ENCODE peak calls at places on chromosomes 3 and 15, in five cellular contexts. Q is GM23248, N is IMR-90, Z is body of pancreas, J is MM.1S. W is an unnamed sample.

GRCh38 chr3:18827664-18828063 is 320.6 kb upstream of the KCNH8 start:
- DNase-seq in Q (no peak), N (no peak), Z (no peak), J (no peak), W (no peak)

GRCh38 chr15:32651229-32651837 is 9.8 kb downstream of the SCG5 start:
- DNase-seq in Q (peak; percentile 86), N (peak; percentile 73), Z (peak; percentile 60), J (peak; percentile 70), W (peak; percentile 81)

GRCh38 chr15:24627443-24627842 is 48.1 kb upstream of the NPAP1 start:
- DNase-seq in Q (no peak), N (no peak), Z (no peak), J (no peak), W (no peak)

GRCh38 chr15:76158250-76158649 is 98.5 kb downstream of the TMEM266 start:
- DNase-seq in Q (no peak), N (no peak), Z (no peak), J (no peak), W (no peak)

GRCh38 chr15:67146214-67146613 is 80.8 kb downstream of the SMAD3 start:
- DNase-seq in Q (peak; percentile 92), N (peak; percentile 93), Z (peak; percentile 84), J (no peak), W (no peak)

GRCh38 chr15:81106560-81106959 is 27.5 kb upstream of the CFAP161 start:
- DNase-seq in Q (peak; percentile 90), N (peak; percentile 87), Z (peak; percentile 77), J (peak; percentile 74), W (peak; percentile 46)

GRCh38 chr15:53266176-53266575 is 476.0 kb upstream of the ONECUT1 start:
- DNase-seq in Q (no peak), N (no peak), Z (no peak), J (no peak), W (no peak)

GRCh38 chr3:144036498-144036897 is 64.9 kb downstream of the DIPK2A start:
- DNase-seq in Q (no peak), N (no peak), Z (no peak), J (no peak), W (no peak)

GRCh38 chr3:4748701-4749378 is 230.4 kb upstream of the BHLHE40 start:
- DNase-seq in Q (no peak), N (no peak), Z (no peak), J (no peak), W (no peak)

GRCh38 chr3:27726240-27726639 is 4.1 kb upstream of the EOMES start:
- DNase-seq in Q (no peak), N (no peak), Z (no peak), J (no peak), W (no peak)

GRCh38 chr3:197417896-197418618 is 119.6 kb upstream of the DLG1 start:
- DNase-seq in Q (peak; percentile 29), N (no peak), Z (no peak), J (no peak), W (peak; percentile 47)

GRCh38 chr15:70376031-70376928 is 278.6 kb upstream of the TLE3 start:
- DNase-seq in Q (no peak), N (no peak), Z (no peak), J (no peak), W (peak; percentile 68)

GRCh38 chr15:36808401-36809160 is 229.2 kb downstream of the CDIN1 start:
- DNase-seq in Q (no peak), N (peak; percentile 25), Z (peak; percentile 61), J (no peak), W (no peak)

GRCh38 chr3:45387636-45388348 is 584 bp upstream of the LARS2 start:
- DNase-seq in Q (no peak), N (no peak), Z (no peak), J (peak; percentile 9), W (peak; percentile 55)

GRCh38 chr15:60370804-60371700 is 26.7 kb downstream of the ANXA2 start:
- DNase-seq in Q (peak; percentile 100), N (peak; percentile 99), Z (peak; percentile 70), J (no peak), W (no peak)

GRCh38 chr3:59981377-59981776 is 931.6 kb upstream of the CFAP20DC start:
- DNase-seq in Q (no peak), N (no peak), Z (no peak), J (no peak), W (no peak)

DNA sequence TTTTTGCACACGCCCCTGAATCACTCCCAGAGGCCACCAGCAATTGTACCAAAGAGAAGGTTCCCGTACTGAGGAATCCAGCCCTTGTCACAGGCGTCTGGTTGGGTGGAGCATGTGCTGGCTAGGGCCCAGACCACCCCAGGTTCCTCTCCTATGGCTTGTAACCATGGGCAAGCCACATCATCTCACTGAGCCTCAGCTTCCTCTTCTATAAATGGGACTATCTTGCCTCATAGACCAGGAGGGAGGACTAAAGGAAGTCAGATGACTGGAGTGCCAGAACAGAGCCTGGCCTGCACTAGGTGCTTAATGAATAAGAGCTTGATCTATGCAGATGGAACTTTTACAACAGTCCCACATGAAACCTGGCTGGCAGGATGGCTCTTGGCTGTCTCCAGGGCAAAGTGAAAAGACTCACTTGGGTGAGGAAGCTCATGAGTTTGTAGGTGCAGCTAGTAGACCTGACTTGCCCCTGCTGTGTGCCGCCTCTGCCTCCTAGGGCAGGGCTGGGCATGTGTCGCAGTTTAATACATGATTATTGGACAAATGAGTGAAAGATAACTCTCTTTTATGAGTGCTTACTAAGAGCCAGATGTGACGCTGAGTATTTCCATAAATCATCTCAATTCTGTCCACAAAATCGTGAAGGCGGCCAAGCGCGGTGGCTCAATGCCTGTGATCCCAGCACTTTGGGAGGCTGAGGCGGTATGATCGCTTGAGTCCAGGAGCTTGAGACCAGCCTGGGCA is 29.3 kb downstream of the CTSH start:
- DNase-seq in Q (peak; percentile 52), N (no peak), Z (no peak), J (no peak), W (peak; percentile 9)
- H3K36me3 ChIP-seq in Q (peaks cover 48% of the 10 kb centered on the region), N (peaks cover 46% of the 10 kb centered on the region), Z (peaks cover 8% of the 10 kb centered on the region), J (no peaks in the 10 kb centered on the region), W (peaks cover 9% of the 10 kb centered on the region)

GRCh38 chr3:121660356-121661171 is at the start of gene HCLS1:
- DNase-seq in Q (peak; percentile 66), N (no peak), Z (peak; percentile 18), J (peak; percentile 88), W (no peak)

GRCh38 chr3:121662742-121663141 is 2.0 kb upstream of the HCLS1 start:
- DNase-seq in Q (no peak), N (no peak), Z (no peak), J (no peak), W (no peak)

GRCh38 chr3:121663171-121663847 is 2.6 kb upstream of the HCLS1 start:
- DNase-seq in Q (no peak), N (no peak), Z (peak; percentile 25), J (no peak), W (no peak)

GRCh38 chr3:121658716-121659435 is 1.8 kb downstream of the HCLS1 start:
- DNase-seq in Q (no peak), N (no peak), Z (no peak), J (no peak), W (no peak)

DNA sequence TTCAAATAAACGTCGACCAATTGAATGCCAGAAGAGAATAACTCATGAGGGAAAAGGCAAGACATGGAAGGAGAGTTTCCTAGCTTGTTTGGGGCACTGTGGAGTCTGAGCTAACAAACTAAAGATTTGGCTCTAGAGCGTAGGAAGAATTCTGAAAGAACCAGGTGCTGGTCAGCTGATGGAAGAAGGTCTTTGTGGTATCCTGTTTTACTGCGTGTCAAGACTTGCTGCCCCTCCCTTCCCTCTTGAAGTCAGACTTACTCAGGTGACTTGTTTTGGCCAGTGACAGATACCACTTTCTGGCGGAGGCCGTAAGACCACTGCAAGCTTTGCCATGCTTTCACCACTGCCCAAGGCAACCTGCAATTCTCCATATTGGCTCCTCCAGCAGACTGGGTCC is 673 bp upstream of the HCLS1 start:
- DNase-seq in Q (no peak), N (no peak), Z (no peak), J (peak; percentile 94), W (no peak)
- H3K4me3 ChIP-seq in Q (no peak overlapping the region), N (no peak overlapping the region), Z (no peak overlapping the region), J (peak overlapping the region; percentile 74), W (no peak overlapping the region)

GRCh38 chr15:56076651-56077050 is 83.2 kb upstream of the NEDD4 start:
- DNase-seq in Q (no peak), N (no peak), Z (no peak), J (no peak), W (no peak)

GRCh38 chr15:56086566-56086965 is 93.2 kb upstream of the NEDD4 start:
- DNase-seq in Q (no peak), N (no peak), Z (no peak), J (no peak), W (no peak)

GRCh38 chr15:56077071-56077470 is 83.7 kb upstream of the NEDD4 start:
- DNase-seq in Q (no peak), N (no peak), Z (no peak), J (no peak), W (no peak)

GRCh38 chr15:56082263-56082761 is 88.9 kb upstream of the NEDD4 start:
- DNase-seq in Q (no peak), N (no peak), Z (no peak), J (no peak), W (no peak)
- H3K27me3 ChIP-seq in Q (no peaks in the 10 kb centered on the region), N (no peaks in the 10 kb centered on the region), Z (no peaks in the 10 kb centered on the region), J (no peaks in the 10 kb centered on the region), W (no peaks in the 10 kb centered on the region)

GRCh38 chr3:149167898-149168297 is 38.5 kb downstream of the HPS3 start:
- DNase-seq in Q (no peak), N (no peak), Z (no peak), J (peak; percentile 64), W (no peak)
- H3K36me3 ChIP-seq in Q (peaks cover 52% of the 10 kb centered on the region), N (peaks cover 27% of the 10 kb centered on the region), Z (peaks cover 9% of the 10 kb centered on the region), J (no peaks in the 10 kb centered on the region), W (peaks cover 12% of the 10 kb centered on the region)

GRCh38 chr15:38073278-38073930 is 139.0 kb downstream of the TMCO5A start:
- DNase-seq in Q (peak; percentile 43), N (peak; percentile 35), Z (no peak), J (peak; percentile 84), W (no peak)
- H3K4me3 ChIP-seq in Q (peak overlapping the region; percentile 73), N (peak overlapping the region; percentile 28), Z (no peak overlapping the region), J (peak overlapping the region; percentile 77), W (peak overlapping the region; percentile 46)

DNA sequence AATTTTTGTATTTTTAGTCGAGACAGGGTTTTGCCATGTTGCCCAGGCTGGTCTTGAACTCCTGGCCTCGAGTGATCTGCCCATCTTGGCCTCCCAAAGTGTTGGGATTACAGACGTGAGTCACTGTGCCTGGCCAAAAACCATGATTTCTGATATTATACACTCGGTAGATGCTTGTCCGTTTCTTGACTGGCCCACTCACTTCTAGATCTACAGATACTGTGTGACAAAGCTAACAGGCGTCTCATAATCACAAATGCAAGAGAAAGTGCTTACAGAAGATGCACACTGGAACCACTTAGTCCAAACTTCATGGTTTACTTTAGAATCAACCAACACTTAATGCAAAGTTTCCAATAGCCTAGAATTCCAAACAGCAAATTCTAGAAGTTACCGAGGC is 8.4 kb downstream of the PROK2 start:
- DNase-seq in Q (no peak), N (no peak), Z (no peak), J (no peak), W (no peak)
- H3K27me3 ChIP-seq in Q (peaks cover 38% of the 10 kb centered on the region), N (peaks cover 23% of the 10 kb centered on the region), Z (no peaks in the 10 kb centered on the region), J (no peaks in the 10 kb centered on the region), W (no peaks in the 10 kb centered on the region)

GRCh38 chr15:48333553-48333952 is 2.3 kb downstream of the DUT start:
- DNase-seq in Q (no peak), N (no peak), Z (no peak), J (no peak), W (no peak)
- H3K36me3 ChIP-seq in Q (peaks cover 6% of the 10 kb centered on the region), N (peaks cover 15% of the 10 kb centered on the region), Z (peaks cover 3% of the 10 kb centered on the region), J (peaks cover 10% of the 10 kb centered on the region), W (peaks cover 12% of the 10 kb centered on the region)